ENCODE peak calls at places on chromosomes 4 and X, in nine cellular contexts. T, Q, R, X, C, A, M, D and I are unnamed samples.

GRCh38 chrX:151977009-151977408 is 2.5 kb upstream of the GABRE start:
- DNase-seq in T (no peak), R (no peak), M (no peak), X (no peak), D (no peak), C (peak; percentile 34), Q (no peak), A (no peak), I (no peak)

GRCh38 chrX:567891-568290 is 62.7 kb upstream of the SHOX start:
- DNase-seq in C (no peak), R (no peak), M (no peak), T (no peak), D (no peak), A (no peak), X (no peak), Q (peak; percentile 37), I (no peak)

GRCh38 chr4:125951275-125951887 is 636.6 kb downstream of the FAT4 start:
- DNase-seq in M (no peak), D (no peak), Q (no peak), A (no peak), C (no peak), R (no peak), T (peak; percentile 54), X (no peak), I (peak; percentile 76)

GRCh38 chr4:147578057-147578476 is 39.1 kb upstream of the TMEM184C start:
- DNase-seq in C (no peak), X (no peak), R (no peak), A (no peak), D (no peak), M (no peak), Q (no peak), T (peak; percentile 96), I (peak; percentile 66)

GRCh38 chr4:39649639-39650265 is 11.1 kb upstream of the SMIM14 start:
- DNase-seq in A (no peak), C (no peak), Q (no peak), T (no peak), R (no peak), M (no peak), X (no peak), D (no peak), I (no peak)

GRCh38 chr4:7194251-7195137 is 2.2 kb downstream of the SORCS2 start:
- DNase-seq in C (peak; percentile 54), M (no peak), T (no peak), R (no peak), D (no peak), X (peak; percentile 53), Q (no peak), A (peak; percentile 83), I (no peak)

GRCh38 chrX:50691820-50692219 is 122.2 kb downstream of the SHROOM4 start:
- DNase-seq in Q (no peak), X (no peak), M (no peak), A (no peak), D (no peak), R (no peak), C (peak; percentile 57), T (no peak), I (no peak)

GRCh38 chrX:116239944-116240391 is 69.4 kb downstream of the AGTR2 start:
- DNase-seq in M (no peak), Q (no peak), R (no peak), C (no peak), X (no peak), A (no peak), D (no peak), T (peak; percentile 26), I (no peak)

GRCh38 chr4:89640620-89641366 is 196.2 kb downstream of the SNCA start:
- DNase-seq in C (peak; percentile 86), Q (peak; percentile 80), D (no peak), A (peak; percentile 45), T (peak; percentile 51), X (peak; percentile 55), R (no peak), M (peak; percentile 5), I (no peak)

GRCh38 chr4:173937871-173938270 is 345.6 kb downstream of the FBXO8 start:
- DNase-seq in A (no peak), T (no peak), R (no peak), X (no peak), D (no peak), Q (no peak), M (no peak), C (no peak), I (no peak)

GRCh38 chr4:156615066-156615514 is 356.5 kb downstream of the PDGFC start:
- DNase-seq in C (no peak), A (no peak), D (no peak), Q (no peak), X (no peak), M (no peak), T (peak; percentile 100), R (no peak), I (peak; percentile 91)

GRCh38 chr4:144711685-144712456 is 65.9 kb downstream of the HHIP start:
- DNase-seq in A (no peak), D (no peak), T (no peak), X (no peak), M (no peak), Q (no peak), C (no peak), R (no peak), I (no peak)

GRCh38 chr4:144710526-144710912 is 64.6 kb downstream of the HHIP start:
- DNase-seq in T (no peak), R (no peak), X (no peak), M (no peak), D (no peak), C (no peak), Q (no peak), A (no peak), I (no peak)

GRCh38 chr4:144715230-144715629 is 69.3 kb downstream of the HHIP start:
- DNase-seq in M (no peak), Q (no peak), R (no peak), X (no peak), T (no peak), D (no peak), A (no peak), C (no peak), I (no peak)

GRCh38 chr4:144714166-144714565 is 68.2 kb downstream of the HHIP start:
- DNase-seq in D (no peak), T (no peak), C (no peak), X (no peak), A (no peak), R (no peak), Q (no peak), M (no peak), I (no peak)

GRCh38 chr4:144712775-144713174 is 66.8 kb downstream of the HHIP start:
- DNase-seq in A (no peak), M (no peak), X (no peak), C (no peak), T (peak; percentile 90), R (no peak), Q (no peak), D (no peak), I (peak; percentile 33)
- H3K36me3 ChIP-seq in A (no peaks in the 10 kb centered on the region), M (no peaks in the 10 kb centered on the region), X (no peaks in the 10 kb centered on the region), C (no peaks in the 10 kb centered on the region), T (peaks cover 29% of the 10 kb centered on the region), R (no peaks in the 10 kb centered on the region), Q (no peaks in the 10 kb centered on the region), D (no peaks in the 10 kb centered on the region), I (no peaks in the 10 kb centered on the region)

DNA sequence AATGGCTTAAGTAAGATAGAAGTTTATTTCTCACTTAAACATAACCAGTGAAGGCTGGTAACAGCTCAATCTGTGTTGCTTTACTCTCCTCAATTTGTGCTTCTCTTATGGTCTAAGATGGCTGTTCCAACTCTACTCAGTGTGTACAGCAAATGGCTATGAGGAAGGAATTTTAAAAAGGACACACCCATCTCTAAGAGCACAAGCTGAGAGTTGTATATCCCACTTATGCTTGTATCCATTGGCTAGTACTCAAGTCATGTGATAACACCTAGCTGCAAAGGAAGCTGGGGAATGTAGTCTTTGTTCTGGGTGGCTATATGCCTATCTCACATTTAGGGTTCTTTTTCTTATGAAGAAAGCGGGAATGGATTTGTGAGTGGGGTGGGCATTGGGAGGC is 63.3 kb downstream of the GPAT3 start:
- DNase-seq in T (peak; percentile 39), A (no peak), C (peak; percentile 41), R (no peak), D (no peak), X (no peak), Q (no peak), M (no peak), I (no peak)
- H3K36me3 ChIP-seq in T (peaks cover 3% of the 10 kb centered on the region), A (no peaks in the 10 kb centered on the region), C (no peaks in the 10 kb centered on the region), R (no peaks in the 10 kb centered on the region), D (no peaks in the 10 kb centered on the region), X (no peaks in the 10 kb centered on the region), Q (no peaks in the 10 kb centered on the region), M (peaks cover 84% of the 10 kb centered on the region), I (no peaks in the 10 kb centered on the region)

GRCh38 chr4:2689825-2690700 is 66.1 kb downstream of the TNIP2 start:
- DNase-seq in M (no peak), D (peak; percentile 31), Q (no peak), R (peak; percentile 55), X (no peak), A (no peak), T (no peak), C (no peak), I (no peak)
- H3K36me3 ChIP-seq in M (peaks cover 99% of the 10 kb centered on the region), D (peaks cover 43% of the 10 kb centered on the region), Q (peaks cover 30% of the 10 kb centered on the region), R (peaks cover 56% of the 10 kb centered on the region), X (no peaks in the 10 kb centered on the region), A (peaks cover 90% of the 10 kb centered on the region), T (peaks cover 22% of the 10 kb centered on the region), C (peaks cover 53% of the 10 kb centered on the region), I (peaks cover 29% of the 10 kb centered on the region)

GRCh38 chr4:1690698-1691097 is 6.6 kb upstream of the FAM53A start:
- DNase-seq in R (no peak), M (no peak), Q (no peak), C (no peak), X (no peak), T (no peak), D (no peak), A (peak; percentile 26), I (no peak)

GRCh38 chr4:1695913-1696312 is 11.8 kb upstream of the FAM53A start:
- DNase-seq in T (no peak), R (no peak), C (no peak), M (no peak), Q (no peak), X (no peak), A (peak; percentile 13), D (no peak), I (no peak)

GRCh38 chr4:1691737-1692373 is 7.7 kb upstream of the FAM53A start:
- DNase-seq in Q (no peak), T (no peak), X (no peak), R (no peak), M (no peak), D (no peak), C (no peak), A (peak; percentile 28), I (no peak)

GRCh38 chr4:1693131-1693896 is 9.2 kb upstream of the FAM53A start:
- DNase-seq in X (peak; percentile 79), C (peak; percentile 84), Q (peak; percentile 75), A (peak; percentile 83), T (peak; percentile 51), M (peak; percentile 48), R (peak; percentile 78), D (no peak), I (no peak)
- H3K36me3 ChIP-seq in X (no peaks in the 10 kb centered on the region), C (peaks cover 40% of the 10 kb centered on the region), Q (peaks cover 29% of the 10 kb centered on the region), A (peaks cover 78% of the 10 kb centered on the region), T (peaks cover 37% of the 10 kb centered on the region), M (peaks cover 75% of the 10 kb centered on the region), R (peaks cover 26% of the 10 kb centered on the region), D (peaks cover 61% of the 10 kb centered on the region), I (peaks cover 21% of the 10 kb centered on the region)

GRCh38 chr4:56206258-56206657 is 181.0 kb downstream of the AASDH start:
- DNase-seq in M (no peak), T (no peak), Q (no peak), D (no peak), X (no peak), A (no peak), R (no peak), C (no peak), I (no peak)
- H3K36me3 ChIP-seq in M (no peaks in the 10 kb centered on the region), T (no peaks in the 10 kb centered on the region), Q (no peaks in the 10 kb centered on the region), D (no peaks in the 10 kb centered on the region), X (no peaks in the 10 kb centered on the region), A (no peaks in the 10 kb centered on the region), R (no peaks in the 10 kb centered on the region), C (no peaks in the 10 kb centered on the region), I (no peaks in the 10 kb centered on the region)